ENCODE peak calls at places on chromosomes 12 and 14, in eight cellular contexts. R is NCI-H2171, Y is LoVo, Q is heart left ventricle, F is nephron progenitor cell, W is hepatocyte, B is AG09319, J is smooth muscle cell of the brain vasculature. Z is an unnamed sample.

GRCh38 chr12:38053655-38054464 is 262.7 kb upstream of the ALG10B start:
- DNase-seq in B (no peak), R (peak; percentile 49), J (no peak), Q (no peak), F (no peak), Y (no peak), W (no peak), Z (no peak)

GRCh38 chr14:64786296-64787149 is 82.3 kb downstream of the PLEKHG3 start:
- DNase-seq in Y (no peak), B (no peak), W (no peak), R (no peak), F (no peak), Q (peak; percentile 38), J (no peak), Z (no peak)

GRCh38 chr14:104900639-104901512 is 23.8 kb upstream of the PLD4 start:
- DNase-seq in J (no peak), W (no peak), F (no peak), R (no peak), Y (no peak), B (no peak), Q (no peak), Z (no peak)

GRCh38 chr12:13957576-13957975 is 23.8 kb downstream of the GRIN2B start:
- DNase-seq in Y (no peak), B (no peak), R (no peak), J (no peak), W (no peak), Q (no peak), F (no peak), Z (no peak)

GRCh38 chr12:75447695-75448393 is 32.7 kb upstream of the GLIPR1 start:
- DNase-seq in Y (no peak), W (no peak), B (no peak), R (no peak), J (no peak), Q (no peak), F (no peak), Z (no peak)

GRCh38 chr12:63151061-63151897 is at the start of gene AVPR1A:
- DNase-seq in J (no peak), R (no peak), B (no peak), W (peak; percentile 41), Y (no peak), F (no peak), Q (peak; percentile 55), Z (no peak)

GRCh38 chr14:51928568-51928967 is 60.8 kb upstream of the RTRAF start:
- DNase-seq in W (no peak), Q (no peak), B (no peak), F (no peak), Y (no peak), J (no peak), R (no peak), Z (no peak)

GRCh38 chr14:99423434-99423833 is 57.2 kb downstream of the SETD3 start:
- DNase-seq in W (no peak), B (no peak), Y (no peak), R (no peak), F (no peak), J (no peak), Q (no peak), Z (no peak)

GRCh38 chr14:21494902-21495762 is 16.0 kb downstream of the METTL3 start:
- DNase-seq in Q (no peak), W (no peak), B (no peak), R (no peak), J (no peak), Y (no peak), F (no peak), Z (no peak)

GRCh38 chr12:84950971-84951546 is 38.5 kb upstream of the SLC6A15 start:
- DNase-seq in Q (no peak), W (no peak), R (no peak), F (no peak), J (no peak), Y (no peak), B (no peak), Z (no peak)

GRCh38 chr14:92654206-92654901 is 94.1 kb downstream of the LGMN start:
- DNase-seq in J (no peak), R (no peak), Y (no peak), W (no peak), Q (no peak), B (no peak), F (no peak), Z (no peak)

GRCh38 chr12:243381-243780 is 19.3 kb downstream of the SLC6A13 start:
- DNase-seq in W (no peak), Q (no peak), J (no peak), F (no peak), Y (no peak), B (no peak), R (no peak), Z (no peak)

GRCh38 chr12:104424955-104425354 is 31.8 kb upstream of the CHST11 start:
- DNase-seq in Y (no peak), Q (no peak), F (no peak), W (no peak), R (no peak), J (no peak), B (no peak), Z (no peak)

GRCh38 chr12:92424338-92424737 is 278.5 kb upstream of the PLEKHG7 start:
- DNase-seq in R (no peak), J (peak; percentile 12), F (no peak), Q (no peak), W (no peak), Y (no peak), B (no peak), Z (no peak)

GRCh38 chr14:38405851-38406630 is 150.1 kb upstream of the CLEC14A start:
- DNase-seq in R (peak; percentile 32), J (no peak), B (no peak), W (no peak), Q (no peak), F (peak; percentile 5), Y (no peak), Z (no peak)

GRCh38 chr14:89957791-89958190 is 2.1 kb downstream of the TDP1 start:
- DNase-seq in F (no peak), Y (no peak), W (no peak), Q (no peak), J (no peak), R (no peak), B (no peak), Z (no peak)

GRCh38 chr12:14249368-14249767 is 116.1 kb upstream of the ATF7IP start:
- DNase-seq in B (no peak), F (no peak), J (no peak), Y (peak; percentile 33), W (no peak), Q (no peak), R (no peak), Z (no peak)

GRCh38 chr12:107983871-107984480 is 145.1 kb upstream of the WSCD2 start:
- DNase-seq in W (no peak), B (no peak), J (no peak), Q (no peak), Y (no peak), F (no peak), R (no peak), Z (peak; percentile 82)

GRCh38 chr12:47307680-47308399 is 228.1 kb upstream of the AMIGO2 start:
- DNase-seq in F (peak; percentile 15), Q (no peak), B (peak; percentile 27), W (peak; percentile 64), R (no peak), J (peak; percentile 40), Y (peak; percentile 89), Z (peak; percentile 1)

GRCh38 chr14:57317248-57317833 is 48.6 kb downstream of the AP5M1 start:
- DNase-seq in F (peak; percentile 81), W (peak; percentile 90), Y (peak; percentile 77), R (peak; percentile 73), B (peak; percentile 45), Q (peak; percentile 52), J (peak; percentile 62), Z (peak; percentile 79)

GRCh38 chr12:108298761-108299275 is 40.3 kb downstream of the CMKLR1 start:
- DNase-seq in B (no peak), Y (no peak), R (no peak), J (no peak), F (no peak), Q (no peak), W (no peak), Z (no peak)

GRCh38 chr14:30223385-30223785 is 295.7 kb upstream of the PRKD1 start:
- DNase-seq in J (peak; percentile 59), Y (peak; percentile 84), W (peak; percentile 79), Q (peak; percentile 38), F (no peak), R (peak; percentile 11), B (peak; percentile 55), Z (peak; percentile 85)

GRCh38 chr14:63896278-63896720 is 43.5 kb downstream of the SYNE2 start:
- DNase-seq in F (no peak), W (peak; percentile 16), Y (peak; percentile 78), J (peak; percentile 83), Q (peak; percentile 82), B (peak; percentile 90), R (no peak), Z (peak; percentile 10)

GRCh38 chr12:113167868-113168267 is 17.4 kb downstream of the DDX54 start:
- DNase-seq in W (no peak), R (no peak), Q (no peak), Y (no peak), F (no peak), J (no peak), B (no peak), Z (no peak)

GRCh38 chr12:47087088-47087688 is 7.4 kb upstream of the AMIGO2 start:
- DNase-seq in Q (no peak), J (no peak), F (no peak), Y (no peak), B (no peak), W (no peak), R (no peak), Z (no peak)

GRCh38 chr12:110846615-110847566 is at the start of gene CCDC63:
- DNase-seq in B (no peak), F (peak; percentile 85), Y (peak; percentile 46), J (no peak), Q (peak; percentile 70), W (peak; percentile 79), R (no peak), Z (no peak)

Z was measured in NCI-H446.